ENCODE peak calls at places on chromosomes 16 and 17, in four cellular contexts. W, Y, U and N are unnamed samples.

GRCh38 chr17:82880620-82881019 is 40.8 kb upstream of the ZNF750 start:
- DNase-seq in W (no peak), Y (no peak), U (no peak), N (no peak)

GRCh38 chr17:9529033-9529748 is 46.4 kb downstream of the STX8 start:
- DNase-seq in W (peak), Y (no peak), U (peak), N (no peak)

GRCh38 chr17:81859906-81860755 is at the start of gene P4HB:
- DNase-seq in W (peak), Y (peak), U (no peak), N (peak)

GRCh38 chr16:10635367-10636021 is 55.1 kb upstream of the EMP2 start:
- DNase-seq in W (no peak), Y (no peak), U (no peak), N (no peak)

GRCh38 chr17:80660527-80661198 is 116.0 kb downstream of the RPTOR start:
- DNase-seq in W (no peak), Y (no peak), U (no peak), N (no peak)

GRCh38 chr16:17173134-17173729 is 297.5 kb downstream of the XYLT1 start:
- DNase-seq in W (no peak), Y (no peak), U (peak), N (no peak)

GRCh38 chr17:73357318-73357717 is 45.5 kb upstream of the CDC42EP4 start:
- DNase-seq in W (no peak), Y (no peak), U (no peak), N (no peak)

GRCh38 chr17:28878981-28879380 is 18.6 kb downstream of the FLOT2 start:
- DNase-seq in W (peak), Y (no peak), U (peak), N (peak)

GRCh38 chr17:48961516-48962233 is 6.7 kb downstream of the GIP start:
- DNase-seq in W (no peak), Y (no peak), U (peak), N (peak)